ENCODE peak calls at places on chromosomes 16 and 17, in six cellular contexts. O, N, M, L, A and E are unnamed samples.

GRCh38 chr17:80942360-80943345 is 49.0 kb upstream of the CHMP6 start:
- DNase-seq in O (peak), N (peak), M (peak), L (peak), A (no peak), E (no peak)

GRCh38 chr17:74441537-74441936 is 9.6 kb downstream of the GPRC5C start:
- DNase-seq in O (no peak), N (no peak), M (no peak), L (no peak), A (no peak), E (no peak)

GRCh38 chr17:17126131-17127110 is 79.7 kb downstream of the PLD6 start:
- DNase-seq in O (no peak), N (no peak), M (no peak), L (no peak), A (no peak), E (no peak)

GRCh38 chr17:57972151-57972550 is 15.9 kb downstream of the VEZF1 start:
- DNase-seq in O (no peak), N (no peak), M (no peak), L (no peak), A (no peak), E (no peak)

GRCh38 chr16:10298416-10298815 is 87.4 kb upstream of the ATF7IP2 start:
- DNase-seq in O (peak), N (no peak), M (no peak), L (no peak), A (no peak), E (no peak)

GRCh38 chr17:13851889-13852288 is 217.4 kb upstream of the COX10 start:
- DNase-seq in O (no peak), N (no peak), M (no peak), L (no peak), A (no peak), E (no peak)

GRCh38 chr16:28293589-28293935 is 1.2 kb downstream of the SBK1 start:
- DNase-seq in O (no peak), N (no peak), M (no peak), L (no peak), A (no peak), E (no peak)

GRCh38 chr17:11969565-11969964 is 27.7 kb downstream of the ZNF18 start:
- DNase-seq in O (no peak), N (no peak), M (no peak), L (no peak), A (no peak), E (no peak)

GRCh38 chr16:52597772-52598483 is 51.0 kb upstream of the TOX3 start:
- DNase-seq in O (no peak), N (no peak), M (no peak), L (no peak), A (no peak), E (no peak)

GRCh38 chr17:63425478-63425877 is 20.6 kb downstream of the CYB561 start:
- DNase-seq in O (peak), N (peak), M (peak), L (peak), A (peak), E (peak)

GRCh38 chr17:8846768-8847211 is 20.7 kb downstream of the PIK3R6 start:
- DNase-seq in O (peak), N (no peak), M (no peak), L (peak), A (peak), E (no peak)

GRCh38 chr17:28744104-28744801 is 442 bp downstream of the TRAF4 start:
- DNase-seq in O (no peak), N (no peak), M (peak), L (peak), A (no peak), E (peak)

GRCh38 chr16:5642470-5642869 is 544.9 kb upstream of the EEF2KMT start:
- DNase-seq in O (no peak), N (no peak), M (no peak), L (no peak), A (no peak), E (no peak)

GRCh38 chr17:1485748-1486376 is 6.6 kb downstream of the MYO1C start:
- DNase-seq in O (peak), N (peak), M (peak), L (peak), A (peak), E (peak)

GRCh38 chr17:50127661-50128361 is 2.1 kb downstream of the SAMD14 start:
- DNase-seq in O (no peak), N (no peak), M (no peak), L (no peak), A (peak), E (no peak)

GRCh38 chr17:75242461-75243042 is 18.9 kb downstream of the GGA3 start:
- DNase-seq in O (no peak), N (no peak), M (no peak), L (no peak), A (no peak), E (no peak)

GRCh38 chr17:7833795-7834553 is at the start of gene KDM6B:
- DNase-seq in O (peak), N (peak), M (peak), L (peak), A (peak), E (peak)

GRCh38 chr17:49456172-49456965 is 38.7 kb upstream of the NGFR start:
- DNase-seq in O (no peak), N (no peak), M (no peak), L (no peak), A (peak), E (no peak)

GRCh38 chr16:72241930-72242329 is 70.0 kb upstream of the PMFBP1 start:
- DNase-seq in O (no peak), N (no peak), M (peak), L (no peak), A (peak), E (peak)

GRCh38 chr17:43880420-43880991 is 26.8 kb downstream of the MPP2 start:
- DNase-seq in O (no peak), N (peak), M (no peak), L (no peak), A (peak), E (peak)

GRCh38 chr16:52497067-52497816 is 49.7 kb downstream of the TOX3 start:
- DNase-seq in O (no peak), N (no peak), M (no peak), L (no peak), A (peak), E (no peak)

GRCh38 chr16:79600636-79601091 is at the start of gene MAF:
- DNase-seq in O (peak), N (peak), M (peak), L (peak), A (peak), E (peak)

GRCh38 chr16:57661936-57662906 is 5.9 kb upstream of the ADGRG3 start:
- DNase-seq in O (no peak), N (no peak), M (no peak), L (no peak), A (no peak), E (no peak)

GRCh38 chr17:55641559-55642160 is 81.0 kb downstream of the TMEM100 start:
- DNase-seq in O (peak), N (no peak), M (peak), L (peak), A (peak), E (peak)

GRCh38 chr16:6131526-6132050 is 1034.0 kb upstream of the EEF2KMT start:
- DNase-seq in O (no peak), N (no peak), M (no peak), L (no peak), A (no peak), E (no peak)

GRCh38 chr17:17724991-17725852 is 44.0 kb downstream of the RAI1 start:
- DNase-seq in O (no peak), N (no peak), M (no peak), L (no peak), A (no peak), E (peak)

GRCh38 chr17:78683031-78683961 is 98.8 kb downstream of the CYTH1 start:
- DNase-seq in O (no peak), N (no peak), M (no peak), L (no peak), A (no peak), E (no peak)

GRCh38 chr17:78682363-78682762 is 99.7 kb downstream of the CYTH1 start:
- DNase-seq in O (no peak), N (no peak), M (no peak), L (no peak), A (no peak), E (no peak)

GRCh38 chr17:78680436-78680835 is 101.6 kb downstream of the CYTH1 start:
- DNase-seq in O (no peak), N (no peak), M (no peak), L (no peak), A (peak), E (no peak)

GRCh38 chr17:78687125-78687524 is 94.9 kb downstream of the CYTH1 start:
- DNase-seq in O (no peak), N (no peak), M (no peak), L (no peak), A (no peak), E (no peak)

DNA sequence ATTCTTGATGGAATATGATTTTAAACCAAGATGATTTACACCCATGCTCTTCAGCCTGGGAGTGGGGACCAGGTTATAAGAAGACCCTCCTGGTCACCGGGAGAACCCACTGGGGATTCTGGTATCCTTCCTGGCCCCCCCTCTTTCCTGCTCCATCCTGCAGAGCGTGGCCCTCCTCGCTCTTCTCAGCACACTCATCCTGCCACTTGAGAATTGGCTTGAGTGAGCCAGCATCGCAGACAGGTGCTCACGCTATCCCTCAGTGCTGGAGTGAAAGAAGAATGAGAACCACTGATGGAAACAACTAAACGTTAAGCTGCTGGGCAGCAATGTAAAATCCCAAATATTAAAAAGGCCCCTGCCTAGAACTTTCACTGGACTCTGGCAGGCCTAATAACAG is 98.0 kb downstream of the CYTH1 start:
- DNase-seq in O (no peak), N (no peak), M (no peak), L (no peak), A (no peak), E (no peak)
- TF ChIP-seq CTCF in O (no peak), N (no peak), M (no peak), L (no peak), A (no peak), E (no peak)

DNA sequence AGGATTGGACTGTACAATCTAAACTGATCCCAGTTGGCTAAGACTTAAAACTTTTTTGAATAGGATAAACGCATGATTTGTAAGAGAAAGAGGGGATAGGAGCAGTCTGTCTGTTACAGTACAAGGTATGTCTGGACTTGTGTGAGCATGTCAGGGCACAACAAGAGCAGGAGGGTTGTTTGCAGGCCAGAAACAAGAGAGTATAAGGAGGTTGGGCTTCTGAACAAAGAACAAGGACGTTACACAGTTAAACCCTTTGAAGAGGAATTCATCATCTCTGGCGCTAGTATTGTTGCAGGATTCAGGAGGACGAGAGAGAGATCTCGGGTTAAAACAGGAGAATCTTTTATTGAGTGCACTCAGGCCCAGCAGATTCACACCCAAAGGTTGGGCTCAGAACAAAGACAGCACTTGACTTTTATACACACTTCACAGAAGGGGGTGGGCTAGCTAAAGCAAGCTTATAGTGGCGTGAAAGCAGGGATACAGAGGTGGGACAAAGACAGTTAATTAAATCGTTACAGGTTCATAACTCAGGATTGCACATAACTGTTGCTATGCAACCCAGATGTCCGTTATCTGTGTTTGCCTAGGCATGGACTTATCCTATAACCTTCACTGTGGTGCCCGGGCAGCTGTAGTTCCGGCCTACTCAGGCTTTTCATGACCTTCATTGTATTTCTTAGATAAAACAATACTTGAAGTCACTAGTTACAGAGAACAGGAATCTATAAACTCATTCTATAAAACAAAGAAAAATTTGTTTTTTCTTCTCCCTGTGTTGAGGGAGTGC is 34.4 kb downstream of the SEC14L1 start:
- DNase-seq in O (no peak), N (no peak), M (no peak), L (no peak), A (no peak), E (no peak)
- TF ChIP-seq CTCF in O (no peak), N (no peak), M (no peak), L (no peak), A (no peak), E (no peak)

GRCh38 chr16:85396879-85397871 is 215.9 kb upstream of the GSE1 start:
- DNase-seq in O (peak), N (no peak), M (peak), L (peak), A (no peak), E (no peak)
- TF ChIP-seq CTCF in O (no peak), N (no peak), M (no peak), L (no peak), A (no peak), E (no peak)

GRCh38 chr17:38911081-38911730 is 14.2 kb upstream of the LASP1NB start:
- DNase-seq in O (peak), N (peak), M (no peak), L (peak), A (no peak), E (no peak)

GRCh38 chr17:38912221-38912813 is 13.1 kb upstream of the LASP1NB start:
- DNase-seq in O (peak), N (peak), M (no peak), L (peak), A (no peak), E (no peak)

GRCh38 chr17:38907930-38908675 is 17.3 kb upstream of the LASP1NB start:
- DNase-seq in O (no peak), N (no peak), M (no peak), L (no peak), A (no peak), E (no peak)

GRCh38 chr17:38908676-38909181 is 16.7 kb upstream of the LASP1NB start:
- DNase-seq in O (no peak), N (peak), M (no peak), L (peak), A (no peak), E (peak)

DNA sequence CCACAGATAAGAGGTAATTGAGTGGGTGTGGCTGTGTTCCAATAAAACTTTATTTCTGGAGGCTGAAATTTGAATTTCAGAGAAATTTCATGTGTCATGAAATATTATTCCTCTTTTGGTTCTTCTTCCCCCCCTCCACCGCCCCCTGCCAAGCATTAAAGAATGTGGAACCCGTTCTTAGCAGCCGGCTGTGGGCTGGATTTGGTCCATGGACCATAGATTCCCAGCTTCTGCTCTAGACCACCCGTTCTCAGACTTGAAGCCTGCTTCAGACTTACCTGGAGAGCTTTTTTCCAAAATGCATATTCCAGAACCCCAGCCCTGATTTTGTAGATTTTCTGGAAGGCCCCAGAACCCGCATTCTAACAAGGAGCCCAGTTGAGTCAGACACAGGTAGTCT is 15.1 kb upstream of the LASP1NB start:
- DNase-seq in O (peak), N (peak), M (no peak), L (peak), A (no peak), E (no peak)
- TF ChIP-seq CTCF in O (no peak), N (no peak), M (no peak), L (no peak), A (no peak), E (no peak)